ENCODE peak calls at places on chromosomes 4 and X, in eight cellular contexts. One of them, this sample, is unnamed.

GRCh38 chr4:101593666-101594065 is 196.9 kb upstream of the BANK1 start:
- DNase-seq in sciatic nerve: no peak
- DNase-seq in C1 segment of cervical spinal cord: no peak
- DNase-seq in aorta: no peak
- DNase-seq in D721Med: no peak
- DNase-seq in H1: no peak
- DNase-seq in amniotic stem cell: no peak
- DNase-seq in neuronal stem cell: no peak
- DNase-seq in this sample: no peak

GRCh38 chr4:140856692-140857091 is 100.5 kb upstream of the TBC1D9 start:
- DNase-seq in sciatic nerve: no peak
- DNase-seq in C1 segment of cervical spinal cord: no peak
- DNase-seq in aorta: no peak
- DNase-seq in D721Med: no peak
- DNase-seq in H1: no peak
- DNase-seq in amniotic stem cell: no peak
- DNase-seq in neuronal stem cell: no peak
- DNase-seq in this sample: peak; percentile 94

GRCh38 chrX:23901805-23902204 is 5.9 kb downstream of the APOO start:
- DNase-seq in sciatic nerve: no peak
- DNase-seq in C1 segment of cervical spinal cord: no peak
- DNase-seq in aorta: no peak
- DNase-seq in D721Med: no peak
- DNase-seq in H1: no peak
- DNase-seq in amniotic stem cell: peak; percentile 32
- DNase-seq in neuronal stem cell: peak; percentile 26
- DNase-seq in this sample: peak; percentile 83

GRCh38 chrX:148784859-148785655 is 284.6 kb downstream of the AFF2 start:
- DNase-seq in sciatic nerve: no peak
- DNase-seq in C1 segment of cervical spinal cord: no peak
- DNase-seq in aorta: no peak
- DNase-seq in D721Med: no peak
- DNase-seq in H1: no peak
- DNase-seq in amniotic stem cell: no peak
- DNase-seq in neuronal stem cell: no peak
- DNase-seq in this sample: peak; percentile 85

GRCh38 chrX:42837092-42837726 is 59.2 kb upstream of the PPP1R2C start:
- DNase-seq in sciatic nerve: no peak
- DNase-seq in C1 segment of cervical spinal cord: no peak
- DNase-seq in aorta: no peak
- DNase-seq in D721Med: no peak
- DNase-seq in H1: no peak
- DNase-seq in amniotic stem cell: no peak
- DNase-seq in neuronal stem cell: no peak
- DNase-seq in this sample: no peak

GRCh38 chr4:1356181-1356998 is 9.4 kb downstream of the UVSSA start:
- DNase-seq in sciatic nerve: peak; percentile 82
- DNase-seq in C1 segment of cervical spinal cord: no peak
- DNase-seq in aorta: peak; percentile 87
- DNase-seq in D721Med: peak; percentile 80
- DNase-seq in H1: peak; percentile 93
- DNase-seq in amniotic stem cell: peak; percentile 5
- DNase-seq in neuronal stem cell: peak; percentile 63
- DNase-seq in this sample: peak; percentile 42

GRCh38 chr4:38791005-38791404 is 8.2 kb upstream of the TLR10 start:
- DNase-seq in sciatic nerve: no peak
- DNase-seq in C1 segment of cervical spinal cord: no peak
- DNase-seq in aorta: no peak
- DNase-seq in D721Med: no peak
- DNase-seq in H1: no peak
- DNase-seq in amniotic stem cell: no peak
- DNase-seq in neuronal stem cell: no peak
- DNase-seq in this sample: no peak

GRCh38 chrX:110204986-110205385 is 112.9 kb downstream of the AMMECR1 start:
- DNase-seq in sciatic nerve: no peak
- DNase-seq in C1 segment of cervical spinal cord: no peak
- DNase-seq in aorta: no peak
- DNase-seq in D721Med: no peak
- DNase-seq in H1: no peak
- DNase-seq in amniotic stem cell: no peak
- DNase-seq in neuronal stem cell: no peak
- DNase-seq in this sample: no peak

GRCh38 chr4:129092636-129093172 is 635 bp downstream of the SCLT1 start:
- DNase-seq in sciatic nerve: no peak
- DNase-seq in C1 segment of cervical spinal cord: no peak
- DNase-seq in aorta: no peak
- DNase-seq in D721Med: no peak
- DNase-seq in H1: no peak
- DNase-seq in amniotic stem cell: no peak
- DNase-seq in neuronal stem cell: no peak
- DNase-seq in this sample: peak; percentile 42

GRCh38 chr4:148216866-148217814 is 225.1 kb downstream of the NR3C2 start:
- DNase-seq in sciatic nerve: no peak
- DNase-seq in C1 segment of cervical spinal cord: no peak
- DNase-seq in aorta: no peak
- DNase-seq in D721Med: no peak
- DNase-seq in H1: no peak
- DNase-seq in amniotic stem cell: no peak
- DNase-seq in neuronal stem cell: no peak
- DNase-seq in this sample: no peak

GRCh38 chrX:150547511-150548115 is 20.8 kb upstream of the MTM1 start:
- DNase-seq in sciatic nerve: peak; percentile 81
- DNase-seq in C1 segment of cervical spinal cord: no peak
- DNase-seq in aorta: peak; percentile 91
- DNase-seq in D721Med: no peak
- DNase-seq in H1: peak; percentile 57
- DNase-seq in amniotic stem cell: no peak
- DNase-seq in neuronal stem cell: no peak
- DNase-seq in this sample: peak; percentile 8

GRCh38 chr4:140790765-140791164 is 34.6 kb upstream of the TBC1D9 start:
- DNase-seq in sciatic nerve: peak; percentile 59
- DNase-seq in C1 segment of cervical spinal cord: no peak
- DNase-seq in aorta: no peak
- DNase-seq in D721Med: no peak
- DNase-seq in H1: no peak
- DNase-seq in amniotic stem cell: no peak
- DNase-seq in neuronal stem cell: no peak
- DNase-seq in this sample: no peak

GRCh38 chrX:150205011-150205410 is 158.1 kb upstream of the MAMLD1 start:
- DNase-seq in sciatic nerve: no peak
- DNase-seq in C1 segment of cervical spinal cord: no peak
- DNase-seq in aorta: no peak
- DNase-seq in D721Med: no peak
- DNase-seq in H1: no peak
- DNase-seq in amniotic stem cell: no peak
- DNase-seq in neuronal stem cell: no peak
- DNase-seq in this sample: no peak

GRCh38 chr4:152578670-152579069 is 42.8 kb upstream of the FBXW7 start:
- DNase-seq in sciatic nerve: no peak
- DNase-seq in C1 segment of cervical spinal cord: no peak
- DNase-seq in aorta: no peak
- DNase-seq in D721Med: no peak
- DNase-seq in H1: no peak
- DNase-seq in amniotic stem cell: no peak
- DNase-seq in neuronal stem cell: no peak
- DNase-seq in this sample: no peak

GRCh38 chr4:151689211-151689991 is 71.4 kb downstream of the GATB start:
- DNase-seq in sciatic nerve: no peak
- DNase-seq in C1 segment of cervical spinal cord: no peak
- DNase-seq in aorta: no peak
- DNase-seq in D721Med: no peak
- DNase-seq in H1: no peak
- DNase-seq in amniotic stem cell: no peak
- DNase-seq in neuronal stem cell: no peak
- DNase-seq in this sample: no peak

GRCh38 chr4:122749704-122750454 is 17.4 kb downstream of the BBS12 start:
- DNase-seq in sciatic nerve: no peak
- DNase-seq in C1 segment of cervical spinal cord: no peak
- DNase-seq in aorta: no peak
- DNase-seq in D721Med: no peak
- DNase-seq in H1: no peak
- DNase-seq in amniotic stem cell: no peak
- DNase-seq in neuronal stem cell: no peak
- DNase-seq in this sample: no peak

GRCh38 chr4:76307670-76308014 is 1.1 kb downstream of the STBD1 start:
- DNase-seq in sciatic nerve: no peak
- DNase-seq in C1 segment of cervical spinal cord: no peak
- DNase-seq in aorta: no peak
- DNase-seq in D721Med: no peak
- DNase-seq in H1: no peak
- DNase-seq in amniotic stem cell: no peak
- DNase-seq in neuronal stem cell: no peak
- DNase-seq in this sample: peak; percentile 48

GRCh38 chrX:126552313-126553022 is at the start of gene DCAF12L1:
- DNase-seq in sciatic nerve: no peak
- DNase-seq in C1 segment of cervical spinal cord: no peak
- DNase-seq in aorta: peak; percentile 71
- DNase-seq in D721Med: no peak
- DNase-seq in H1: peak; percentile 72
- DNase-seq in amniotic stem cell: no peak
- DNase-seq in neuronal stem cell: peak; percentile 0
- DNase-seq in this sample: no peak

GRCh38 chr4:22522706-22523501 is 7.0 kb upstream of the ADGRA3 start:
- DNase-seq in sciatic nerve: no peak
- DNase-seq in C1 segment of cervical spinal cord: no peak
- DNase-seq in aorta: no peak
- DNase-seq in D721Med: no peak
- DNase-seq in H1: no peak
- DNase-seq in amniotic stem cell: no peak
- DNase-seq in neuronal stem cell: no peak
- DNase-seq in this sample: no peak

GRCh38 chr4:4560136-4560535 is 18.3 kb upstream of the STX18 start:
- DNase-seq in sciatic nerve: no peak
- DNase-seq in C1 segment of cervical spinal cord: no peak
- DNase-seq in aorta: no peak
- DNase-seq in D721Med: no peak
- DNase-seq in H1: no peak
- DNase-seq in amniotic stem cell: no peak
- DNase-seq in neuronal stem cell: no peak
- DNase-seq in this sample: no peak

GRCh38 chr4:146638801-146639351 is at the start of gene POU4F2:
- DNase-seq in sciatic nerve: no peak
- DNase-seq in C1 segment of cervical spinal cord: no peak
- DNase-seq in aorta: no peak
- DNase-seq in D721Med: peak; percentile 53
- DNase-seq in H1: peak; percentile 83
- DNase-seq in amniotic stem cell: no peak
- DNase-seq in neuronal stem cell: no peak
- DNase-seq in this sample: peak; percentile 47

GRCh38 chr4:168711197-168712120 is 214.6 kb downstream of the PALLD start:
- DNase-seq in sciatic nerve: no peak
- DNase-seq in C1 segment of cervical spinal cord: no peak
- DNase-seq in aorta: peak; percentile 80
- DNase-seq in D721Med: no peak
- DNase-seq in H1: no peak
- DNase-seq in amniotic stem cell: no peak
- DNase-seq in neuronal stem cell: no peak
- DNase-seq in this sample: peak; percentile 83

GRCh38 chr4:149785686-149786431 is 29.8 kb downstream of the IQCM start:
- DNase-seq in sciatic nerve: no peak
- DNase-seq in C1 segment of cervical spinal cord: no peak
- DNase-seq in aorta: no peak
- DNase-seq in D721Med: no peak
- DNase-seq in H1: no peak
- DNase-seq in amniotic stem cell: no peak
- DNase-seq in neuronal stem cell: no peak
- DNase-seq in this sample: no peak

GRCh38 chr4:77263247-77263646 is 106.2 kb downstream of the CCNG2 start:
- DNase-seq in sciatic nerve: no peak
- DNase-seq in C1 segment of cervical spinal cord: no peak
- DNase-seq in aorta: no peak
- DNase-seq in D721Med: no peak
- DNase-seq in H1: no peak
- DNase-seq in amniotic stem cell: no peak
- DNase-seq in neuronal stem cell: no peak
- DNase-seq in this sample: no peak

GRCh38 chr4:100555791-100556190 is 38.0 kb upstream of the EMCN start:
- DNase-seq in sciatic nerve: no peak
- DNase-seq in C1 segment of cervical spinal cord: no peak
- DNase-seq in aorta: no peak
- DNase-seq in D721Med: no peak
- DNase-seq in H1: no peak
- DNase-seq in amniotic stem cell: no peak
- DNase-seq in neuronal stem cell: no peak
- DNase-seq in this sample: no peak

GRCh38 chr4:160370046-160370445 is 1267.2 kb downstream of the RAPGEF2 start:
- DNase-seq in sciatic nerve: no peak
- DNase-seq in C1 segment of cervical spinal cord: no peak
- DNase-seq in aorta: no peak
- DNase-seq in D721Med: no peak
- DNase-seq in H1: no peak
- DNase-seq in amniotic stem cell: no peak
- DNase-seq in neuronal stem cell: no peak
- DNase-seq in this sample: no peak

GRCh38 chr4:94724016-94724415 is 33.7 kb upstream of the BMPR1B start:
- DNase-seq in sciatic nerve: no peak
- DNase-seq in C1 segment of cervical spinal cord: no peak
- DNase-seq in aorta: no peak
- DNase-seq in D721Med: no peak
- DNase-seq in H1: no peak
- DNase-seq in amniotic stem cell: no peak
- DNase-seq in neuronal stem cell: no peak
- DNase-seq in this sample: no peak

GRCh38 chrX:140949231-140949630 is 53.2 kb upstream of the SPANXB1 start:
- DNase-seq in sciatic nerve: no peak
- DNase-seq in C1 segment of cervical spinal cord: no peak
- DNase-seq in aorta: no peak
- DNase-seq in D721Med: no peak
- DNase-seq in H1: no peak
- DNase-seq in amniotic stem cell: no peak
- DNase-seq in neuronal stem cell: no peak
- DNase-seq in this sample: no peak

GRCh38 chr4:80454040-80454439 is 118.5 kb downstream of the CFAP299 start:
- DNase-seq in sciatic nerve: no peak
- DNase-seq in C1 segment of cervical spinal cord: no peak
- DNase-seq in aorta: no peak
- DNase-seq in D721Med: no peak
- DNase-seq in H1: no peak
- DNase-seq in amniotic stem cell: no peak
- DNase-seq in neuronal stem cell: no peak
- DNase-seq in this sample: no peak

GRCh38 chr4:152691761-152692160 is 12.0 kb upstream of the TMEM154 start:
- DNase-seq in sciatic nerve: no peak
- DNase-seq in C1 segment of cervical spinal cord: no peak
- DNase-seq in aorta: no peak
- DNase-seq in D721Med: no peak
- DNase-seq in H1: no peak
- DNase-seq in amniotic stem cell: no peak
- DNase-seq in neuronal stem cell: no peak
- DNase-seq in this sample: peak; percentile 76

GRCh38 chrX:111447298-111447697 is 35.3 kb upstream of the DCX start:
- DNase-seq in sciatic nerve: no peak
- DNase-seq in C1 segment of cervical spinal cord: no peak
- DNase-seq in aorta: no peak
- DNase-seq in D721Med: no peak
- DNase-seq in H1: peak; percentile 53
- DNase-seq in amniotic stem cell: no peak
- DNase-seq in neuronal stem cell: peak; percentile 23
- DNase-seq in this sample: peak; percentile 86

GRCh38 chr4:183533698-183534097 is 28.8 kb downstream of the ING2 start:
- DNase-seq in sciatic nerve: no peak
- DNase-seq in C1 segment of cervical spinal cord: no peak
- DNase-seq in aorta: no peak
- DNase-seq in D721Med: no peak
- DNase-seq in H1: no peak
- DNase-seq in amniotic stem cell: no peak
- DNase-seq in neuronal stem cell: no peak
- DNase-seq in this sample: no peak

GRCh38 chrX:71282514-71283408 is 674 bp upstream of the NONO start:
- DNase-seq in sciatic nerve: no peak
- DNase-seq in C1 segment of cervical spinal cord: no peak
- DNase-seq in aorta: no peak
- DNase-seq in D721Med: no peak
- DNase-seq in H1: peak; percentile 64
- DNase-seq in amniotic stem cell: no peak
- DNase-seq in neuronal stem cell: peak; percentile 6
- DNase-seq in this sample: no peak

GRCh38 chr4:156790866-156791265 is 180.7 kb downstream of the PDGFC start:
- DNase-seq in sciatic nerve: no peak
- DNase-seq in C1 segment of cervical spinal cord: no peak
- DNase-seq in aorta: no peak
- DNase-seq in D721Med: no peak
- DNase-seq in H1: no peak
- DNase-seq in amniotic stem cell: no peak
- DNase-seq in neuronal stem cell: peak; percentile 43
- DNase-seq in this sample: no peak

This sample was measured in NCI-H69.